ENCODE peak calls at places on chromosomes 1 and 21, in four cellular contexts. One of them, this sample, is unnamed.

GRCh38 chr1:10152709-10153284 is 57.6 kb upstream of the KIF1B start:
- DNase-seq in WTC11: peak; percentile 80
- DNase-seq in K562: peak; percentile 58
- DNase-seq in GM12878: no peak
- DNase-seq in this sample: no peak

GRCh38 chr1:1597275-1597930 is 2.5 kb downstream of the FNDC10 start:
- DNase-seq in WTC11: peak; percentile 57
- DNase-seq in K562: peak; percentile 70
- DNase-seq in GM12878: no peak
- DNase-seq in this sample: no peak

GRCh38 chr1:28718601-28719331 is 18.0 kb upstream of the YTHDF2 start:
- DNase-seq in WTC11: no peak
- DNase-seq in K562: peak; percentile 80
- DNase-seq in GM12878: no peak
- DNase-seq in this sample: no peak

GRCh38 chr1:209086486-209087192 is 496.9 kb upstream of the CAMK1G start:
- DNase-seq in WTC11: no peak
- DNase-seq in K562: no peak
- DNase-seq in GM12878: peak; percentile 77
- DNase-seq in this sample: no peak

GRCh38 chr1:32948905-32949304 is 15.7 kb downstream of the RNF19B start:
- DNase-seq in WTC11: no peak
- DNase-seq in K562: no peak
- DNase-seq in GM12878: no peak
- DNase-seq in this sample: peak; percentile 50

GRCh38 chr1:10691075-10691739 is 105.2 kb downstream of the CASZ1 start:
- DNase-seq in WTC11: no peak
- DNase-seq in K562: no peak
- DNase-seq in GM12878: no peak
- DNase-seq in this sample: no peak

GRCh38 chr1:41919131-41919530 is 409 bp upstream of the HIVEP3 start:
- DNase-seq in WTC11: no peak
- DNase-seq in K562: no peak
- DNase-seq in GM12878: no peak
- DNase-seq in this sample: no peak

GRCh38 chr1:206010101-206010500 is 6.9 kb upstream of the RAB7B start:
- DNase-seq in WTC11: no peak
- DNase-seq in K562: no peak
- DNase-seq in GM12878: no peak
- DNase-seq in this sample: no peak

GRCh38 chr1:201989354-201990128 is 7.1 kb downstream of the RNPEP start:
- DNase-seq in WTC11: no peak
- DNase-seq in K562: no peak
- DNase-seq in GM12878: no peak
- DNase-seq in this sample: no peak

GRCh38 chr1:44273560-44274292 is 60.5 kb downstream of the DMAP1 start:
- DNase-seq in WTC11: no peak
- DNase-seq in K562: no peak
- DNase-seq in GM12878: no peak
- DNase-seq in this sample: no peak

GRCh38 chr1:192357904-192358303 is 41.1 kb downstream of the RGS21 start:
- DNase-seq in WTC11: no peak
- DNase-seq in K562: no peak
- DNase-seq in GM12878: no peak
- DNase-seq in this sample: no peak

GRCh38 chr1:188043536-188044245 is 1214.9 kb downstream of the PLA2G4A start:
- DNase-seq in WTC11: no peak
- DNase-seq in K562: no peak
- DNase-seq in GM12878: no peak
- DNase-seq in this sample: no peak

GRCh38 chr1:116259665-116260064 is 113.4 kb upstream of the ATP1A1 start:
- DNase-seq in WTC11: no peak
- DNase-seq in K562: no peak
- DNase-seq in GM12878: no peak
- DNase-seq in this sample: no peak

GRCh38 chr1:180946537-180947507 is 34.1 kb downstream of the KIAA1614 start:
- DNase-seq in WTC11: peak; percentile 34
- DNase-seq in K562: no peak
- DNase-seq in GM12878: no peak
- DNase-seq in this sample: no peak

GRCh38 chr1:67898033-67898726 is 64.9 kb upstream of the GNG12 start:
- DNase-seq in WTC11: no peak
- DNase-seq in K562: peak; percentile 70
- DNase-seq in GM12878: no peak
- DNase-seq in this sample: no peak

GRCh38 chr1:209883341-209883971 is 54.6 kb upstream of the SYT14 start:
- DNase-seq in WTC11: no peak
- DNase-seq in K562: no peak
- DNase-seq in GM12878: no peak
- DNase-seq in this sample: no peak

GRCh38 chr21:44400791-44401385 is 47.5 kb downstream of the TRPM2 start:
- DNase-seq in WTC11: no peak
- DNase-seq in K562: no peak
- DNase-seq in GM12878: no peak
- DNase-seq in this sample: no peak

GRCh38 chr1:118947790-118948189 is 40.4 kb downstream of the TBX15 start:
- DNase-seq in WTC11: no peak
- DNase-seq in K562: no peak
- DNase-seq in GM12878: no peak
- DNase-seq in this sample: no peak

GRCh38 chr1:20430355-20431290 is 55.4 kb downstream of the CAMK2N1 start:
- DNase-seq in WTC11: peak; percentile 85
- DNase-seq in K562: peak; percentile 71
- DNase-seq in GM12878: no peak
- DNase-seq in this sample: peak; percentile 24

GRCh38 chr1:156608981-156609380 is 7.7 kb upstream of the GPATCH4 start:
- DNase-seq in WTC11: peak; percentile 60
- DNase-seq in K562: peak; percentile 62
- DNase-seq in GM12878: no peak
- DNase-seq in this sample: no peak

GRCh38 chr1:2607681-2608041 is 21.1 kb downstream of the PRXL2B start:
- DNase-seq in WTC11: no peak
- DNase-seq in K562: no peak
- DNase-seq in GM12878: no peak
- DNase-seq in this sample: no peak

GRCh38 chr1:155244368-155245162 is 10.7 kb downstream of the ENTREP3 start:
- DNase-seq in WTC11: peak; percentile 96
- DNase-seq in K562: peak; percentile 99
- DNase-seq in GM12878: peak; percentile 93
- DNase-seq in this sample: no peak

GRCh38 chr1:76713535-76713934 is 153.7 kb upstream of the ST6GALNAC5 start:
- DNase-seq in WTC11: no peak
- DNase-seq in K562: no peak
- DNase-seq in GM12878: peak; percentile 0
- DNase-seq in this sample: no peak

GRCh38 chr1:198171667-198172294 is 15.0 kb downstream of the NEK7 start:
- DNase-seq in WTC11: no peak
- DNase-seq in K562: no peak
- DNase-seq in GM12878: no peak
- DNase-seq in this sample: no peak

GRCh38 chr1:17200756-17201155 is 4.2 kb upstream of the PADI1 start:
- DNase-seq in WTC11: peak; percentile 3
- DNase-seq in K562: no peak
- DNase-seq in GM12878: no peak
- DNase-seq in this sample: peak; percentile 7

GRCh38 chr1:203089651-203090045 is 3.8 kb upstream of the MYOG start:
- DNase-seq in WTC11: peak; percentile 29
- DNase-seq in K562: no peak
- DNase-seq in GM12878: no peak
- DNase-seq in this sample: no peak

DNA sequence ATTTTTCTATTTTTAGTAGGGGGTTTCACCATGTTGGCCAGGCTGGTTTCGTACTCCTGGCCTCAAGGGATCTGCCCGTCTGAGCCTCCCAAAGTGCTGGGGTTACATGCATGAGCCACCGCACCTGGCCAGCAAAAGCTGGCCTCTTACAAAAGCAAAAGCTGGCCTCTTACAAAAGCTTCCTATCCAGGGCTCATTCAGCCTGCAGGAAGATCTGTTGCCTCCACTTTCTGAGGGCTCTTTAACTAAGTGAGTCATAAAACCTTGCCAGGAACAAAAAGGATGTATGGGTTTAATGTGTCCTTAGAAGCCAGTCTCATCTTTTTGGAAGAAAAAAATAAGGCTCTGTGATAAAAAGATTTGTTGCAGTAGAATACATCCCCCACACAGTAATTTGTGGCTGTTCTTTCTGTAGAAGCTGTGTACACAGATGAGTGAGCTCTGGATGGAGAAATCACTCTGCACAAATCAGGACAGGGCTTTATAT is 15.0 kb downstream of the HTR1D start:
- DNase-seq in WTC11: no peak
- DNase-seq in K562: no peak
- DNase-seq in GM12878: no peak
- DNase-seq in this sample: no peak
- TF ChIP-seq NR2C2 in WTC11: no peak
- TF ChIP-seq NR2C2 in K562: no peak
- TF ChIP-seq NR2C2 in GM12878: no peak
- TF ChIP-seq NR2C2 in this sample: no peak

GRCh38 chr21:35366348-35367085 is 317.4 kb upstream of the RUNX1 start:
- DNase-seq in WTC11: no peak
- DNase-seq in K562: no peak
- DNase-seq in GM12878: no peak
- DNase-seq in this sample: no peak
- TF ChIP-seq NR2C2 in WTC11: no peak
- TF ChIP-seq NR2C2 in K562: no peak
- TF ChIP-seq NR2C2 in GM12878: no peak
- TF ChIP-seq NR2C2 in this sample: no peak

GRCh38 chr1:6544831-6545230 is 9.5 kb downstream of the NOL9 start:
- DNase-seq in WTC11: no peak
- DNase-seq in K562: no peak
- DNase-seq in GM12878: no peak
- DNase-seq in this sample: no peak

GRCh38 chr1:6546326-6546725 is 8.0 kb downstream of the NOL9 start:
- DNase-seq in WTC11: no peak
- DNase-seq in K562: no peak
- DNase-seq in GM12878: no peak
- DNase-seq in this sample: no peak

GRCh38 chr1:6545276-6545934 is 8.9 kb downstream of the NOL9 start:
- DNase-seq in WTC11: no peak
- DNase-seq in K562: no peak
- DNase-seq in GM12878: no peak
- DNase-seq in this sample: no peak

GRCh38 chr1:6547301-6547700 is 7.0 kb downstream of the NOL9 start:
- DNase-seq in WTC11: no peak
- DNase-seq in K562: no peak
- DNase-seq in GM12878: no peak
- DNase-seq in this sample: no peak
- TF ChIP-seq NR2C2 in WTC11: no peak
- TF ChIP-seq NR2C2 in K562: no peak
- TF ChIP-seq NR2C2 in GM12878: no peak
- TF ChIP-seq NR2C2 in this sample: no peak

DNA sequence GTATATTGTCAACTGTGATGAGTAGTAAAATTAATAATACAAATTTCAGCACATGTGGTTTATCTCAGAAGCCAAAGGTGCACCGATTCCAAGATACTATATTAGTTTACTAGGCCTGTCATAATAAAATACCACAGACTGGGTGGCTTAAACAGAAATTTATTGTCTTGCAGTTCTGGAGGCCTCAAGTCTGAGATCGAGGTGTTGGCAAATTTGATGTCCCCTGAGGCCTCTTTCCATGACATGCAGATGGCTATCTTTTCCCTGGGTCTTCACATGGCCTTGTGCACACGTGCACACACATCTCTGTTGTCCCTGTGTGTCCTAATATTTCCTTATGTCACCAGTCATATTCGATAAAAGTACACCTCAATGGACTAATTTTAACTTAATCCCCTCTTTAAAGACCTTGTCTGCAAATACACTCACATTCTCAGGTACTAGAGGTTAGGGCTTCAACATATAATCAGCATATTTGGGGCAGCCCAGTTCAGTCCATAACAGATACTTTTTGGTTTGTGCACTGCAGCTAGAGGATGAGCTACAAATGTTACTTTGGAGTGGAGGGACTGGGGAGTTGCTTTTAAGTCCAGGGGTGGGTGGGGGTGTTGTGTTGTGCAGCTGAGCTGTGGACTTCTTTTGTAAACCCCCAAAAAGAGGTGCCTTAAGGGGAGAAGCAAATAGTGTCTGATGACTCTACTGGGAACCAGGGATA is 21.4 kb downstream of the TSNAX start:
- DNase-seq in WTC11: no peak
- DNase-seq in K562: no peak
- DNase-seq in GM12878: no peak
- DNase-seq in this sample: no peak
- TF ChIP-seq NR2C2 in WTC11: no peak
- TF ChIP-seq NR2C2 in K562: no peak
- TF ChIP-seq NR2C2 in GM12878: no peak
- TF ChIP-seq NR2C2 in this sample: no peak

This sample was measured in HepG2.